ENCODE peak calls at places on chromosomes 11 and 22, in eight cellular contexts. One of them, this sample, is unnamed.

GRCh38 chr22:44398791-44399190 is 86.0 kb upstream of the SHISAL1 start:
- DNase-seq in NCI-H146: no peak
- DNase-seq in fibroblast of mammary gland: no peak
- DNase-seq in activated naive CD8-positive, alpha-beta T cell treated with anti-CD3 and anti-CD28 coated beads, Interleukin-2, amount 50 U/mL, for 16 hours: no peak
- DNase-seq in activated CD4-positive, alpha-beta T cell treated with anti-CD3 and anti-CD28 coated beads for 24 hours: no peak
- DNase-seq in CD4-positive, CD25-positive, alpha-beta regulatory T cell: no peak
- DNase-seq in HFF-Myc: no peak
- DNase-seq in activated CD8-positive, alpha-beta memory T cell treated with anti-CD3 and anti-CD28 coated beads for 48 hours: no peak
- DNase-seq in this sample: no peak

GRCh38 chr11:10415817-10416392 is 39.2 kb upstream of the AMPD3 start:
- DNase-seq in NCI-H146: no peak
- DNase-seq in activated CD4-positive, alpha-beta T cell treated with anti-CD3 and anti-CD28 coated beads for 24 hours: no peak
- DNase-seq in CD4-positive, CD25-positive, alpha-beta regulatory T cell: no peak
- DNase-seq in HFF-Myc: no peak
- DNase-seq in activated naive CD8-positive, alpha-beta T cell treated with anti-CD3 and anti-CD28 coated beads, Interleukin-2, amount 50 U/mL, for 16 hours: no peak
- DNase-seq in fibroblast of mammary gland: no peak
- DNase-seq in activated CD8-positive, alpha-beta memory T cell treated with anti-CD3 and anti-CD28 coated beads for 48 hours: no peak
- DNase-seq in this sample: no peak

GRCh38 chr22:49393526-49393925 is 434.1 kb downstream of the BRD1 start:
- DNase-seq in CD4-positive, CD25-positive, alpha-beta regulatory T cell: no peak
- DNase-seq in NCI-H146: no peak
- DNase-seq in activated CD8-positive, alpha-beta memory T cell treated with anti-CD3 and anti-CD28 coated beads for 48 hours: no peak
- DNase-seq in fibroblast of mammary gland: no peak
- DNase-seq in activated CD4-positive, alpha-beta T cell treated with anti-CD3 and anti-CD28 coated beads for 24 hours: no peak
- DNase-seq in activated naive CD8-positive, alpha-beta T cell treated with anti-CD3 and anti-CD28 coated beads, Interleukin-2, amount 50 U/mL, for 16 hours: no peak
- DNase-seq in HFF-Myc: no peak
- DNase-seq in this sample: no peak

GRCh38 chr11:118142081-118142480 is 10.5 kb downstream of the SCN4B start:
- DNase-seq in CD4-positive, CD25-positive, alpha-beta regulatory T cell: no peak
- DNase-seq in NCI-H146: no peak
- DNase-seq in activated CD8-positive, alpha-beta memory T cell treated with anti-CD3 and anti-CD28 coated beads for 48 hours: no peak
- DNase-seq in activated naive CD8-positive, alpha-beta T cell treated with anti-CD3 and anti-CD28 coated beads, Interleukin-2, amount 50 U/mL, for 16 hours: no peak
- DNase-seq in activated CD4-positive, alpha-beta T cell treated with anti-CD3 and anti-CD28 coated beads for 24 hours: no peak
- DNase-seq in fibroblast of mammary gland: peak; percentile 45
- DNase-seq in HFF-Myc: no peak
- DNase-seq in this sample: no peak

GRCh38 chr11:33690290-33691050 is 10.2 kb downstream of the C11orf91 start:
- DNase-seq in activated CD8-positive, alpha-beta memory T cell treated with anti-CD3 and anti-CD28 coated beads for 48 hours: no peak
- DNase-seq in CD4-positive, CD25-positive, alpha-beta regulatory T cell: no peak
- DNase-seq in NCI-H146: no peak
- DNase-seq in fibroblast of mammary gland: peak; percentile 100
- DNase-seq in activated CD4-positive, alpha-beta T cell treated with anti-CD3 and anti-CD28 coated beads for 24 hours: no peak
- DNase-seq in activated naive CD8-positive, alpha-beta T cell treated with anti-CD3 and anti-CD28 coated beads, Interleukin-2, amount 50 U/mL, for 16 hours: no peak
- DNase-seq in HFF-Myc: peak; percentile 78
- DNase-seq in this sample: no peak

GRCh38 chr11:65429069-65429681 is 6.6 kb downstream of the NEAT1 start:
- DNase-seq in activated CD8-positive, alpha-beta memory T cell treated with anti-CD3 and anti-CD28 coated beads for 48 hours: no peak
- DNase-seq in activated naive CD8-positive, alpha-beta T cell treated with anti-CD3 and anti-CD28 coated beads, Interleukin-2, amount 50 U/mL, for 16 hours: no peak
- DNase-seq in activated CD4-positive, alpha-beta T cell treated with anti-CD3 and anti-CD28 coated beads for 24 hours: no peak
- DNase-seq in NCI-H146: no peak
- DNase-seq in HFF-Myc: no peak
- DNase-seq in CD4-positive, CD25-positive, alpha-beta regulatory T cell: peak; percentile 22
- DNase-seq in fibroblast of mammary gland: peak; percentile 86
- DNase-seq in this sample: no peak

GRCh38 chr11:94728541-94728940 is 39.6 kb upstream of the AMOTL1 start:
- DNase-seq in HFF-Myc: no peak
- DNase-seq in activated CD4-positive, alpha-beta T cell treated with anti-CD3 and anti-CD28 coated beads for 24 hours: no peak
- DNase-seq in NCI-H146: no peak
- DNase-seq in activated naive CD8-positive, alpha-beta T cell treated with anti-CD3 and anti-CD28 coated beads, Interleukin-2, amount 50 U/mL, for 16 hours: no peak
- DNase-seq in CD4-positive, CD25-positive, alpha-beta regulatory T cell: no peak
- DNase-seq in fibroblast of mammary gland: no peak
- DNase-seq in activated CD8-positive, alpha-beta memory T cell treated with anti-CD3 and anti-CD28 coated beads for 48 hours: no peak
- DNase-seq in this sample: no peak

GRCh38 chr11:128579790-128580504 is 7.4 kb downstream of the ETS1 start:
- DNase-seq in HFF-Myc: no peak
- DNase-seq in activated naive CD8-positive, alpha-beta T cell treated with anti-CD3 and anti-CD28 coated beads, Interleukin-2, amount 50 U/mL, for 16 hours: no peak
- DNase-seq in activated CD4-positive, alpha-beta T cell treated with anti-CD3 and anti-CD28 coated beads for 24 hours: no peak
- DNase-seq in CD4-positive, CD25-positive, alpha-beta regulatory T cell: no peak
- DNase-seq in fibroblast of mammary gland: peak; percentile 67
- DNase-seq in activated CD8-positive, alpha-beta memory T cell treated with anti-CD3 and anti-CD28 coated beads for 48 hours: no peak
- DNase-seq in NCI-H146: no peak
- DNase-seq in this sample: no peak

GRCh38 chr11:13337986-13338436 is 60.4 kb downstream of the BMAL1 start:
- DNase-seq in NCI-H146: no peak
- DNase-seq in CD4-positive, CD25-positive, alpha-beta regulatory T cell: no peak
- DNase-seq in activated CD4-positive, alpha-beta T cell treated with anti-CD3 and anti-CD28 coated beads for 24 hours: no peak
- DNase-seq in HFF-Myc: no peak
- DNase-seq in activated CD8-positive, alpha-beta memory T cell treated with anti-CD3 and anti-CD28 coated beads for 48 hours: no peak
- DNase-seq in fibroblast of mammary gland: peak; percentile 64
- DNase-seq in activated naive CD8-positive, alpha-beta T cell treated with anti-CD3 and anti-CD28 coated beads, Interleukin-2, amount 50 U/mL, for 16 hours: no peak
- DNase-seq in this sample: no peak

GRCh38 chr22:25085930-25086901 is 113.4 kb upstream of the CRYBB3 start:
- DNase-seq in activated CD8-positive, alpha-beta memory T cell treated with anti-CD3 and anti-CD28 coated beads for 48 hours: no peak
- DNase-seq in activated naive CD8-positive, alpha-beta T cell treated with anti-CD3 and anti-CD28 coated beads, Interleukin-2, amount 50 U/mL, for 16 hours: no peak
- DNase-seq in fibroblast of mammary gland: no peak
- DNase-seq in HFF-Myc: no peak
- DNase-seq in NCI-H146: peak; percentile 43
- DNase-seq in CD4-positive, CD25-positive, alpha-beta regulatory T cell: no peak
- DNase-seq in activated CD4-positive, alpha-beta T cell treated with anti-CD3 and anti-CD28 coated beads for 24 hours: peak; percentile 28
- DNase-seq in this sample: no peak

GRCh38 chr11:15655552-15655951 is 540.8 kb downstream of the INSC start:
- DNase-seq in activated naive CD8-positive, alpha-beta T cell treated with anti-CD3 and anti-CD28 coated beads, Interleukin-2, amount 50 U/mL, for 16 hours: no peak
- DNase-seq in NCI-H146: no peak
- DNase-seq in activated CD8-positive, alpha-beta memory T cell treated with anti-CD3 and anti-CD28 coated beads for 48 hours: no peak
- DNase-seq in CD4-positive, CD25-positive, alpha-beta regulatory T cell: no peak
- DNase-seq in HFF-Myc: no peak
- DNase-seq in fibroblast of mammary gland: no peak
- DNase-seq in activated CD4-positive, alpha-beta T cell treated with anti-CD3 and anti-CD28 coated beads for 24 hours: no peak
- DNase-seq in this sample: no peak

GRCh38 chr22:33986167-33986771 is 66.0 kb upstream of the LARGE1 start:
- DNase-seq in NCI-H146: no peak
- DNase-seq in CD4-positive, CD25-positive, alpha-beta regulatory T cell: no peak
- DNase-seq in HFF-Myc: no peak
- DNase-seq in activated naive CD8-positive, alpha-beta T cell treated with anti-CD3 and anti-CD28 coated beads, Interleukin-2, amount 50 U/mL, for 16 hours: no peak
- DNase-seq in activated CD4-positive, alpha-beta T cell treated with anti-CD3 and anti-CD28 coated beads for 24 hours: no peak
- DNase-seq in fibroblast of mammary gland: no peak
- DNase-seq in activated CD8-positive, alpha-beta memory T cell treated with anti-CD3 and anti-CD28 coated beads for 48 hours: no peak
- DNase-seq in this sample: no peak

GRCh38 chr22:49609207-49609876 is 218.3 kb downstream of the BRD1 start:
- DNase-seq in fibroblast of mammary gland: no peak
- DNase-seq in activated CD4-positive, alpha-beta T cell treated with anti-CD3 and anti-CD28 coated beads for 24 hours: no peak
- DNase-seq in HFF-Myc: no peak
- DNase-seq in activated CD8-positive, alpha-beta memory T cell treated with anti-CD3 and anti-CD28 coated beads for 48 hours: no peak
- DNase-seq in activated naive CD8-positive, alpha-beta T cell treated with anti-CD3 and anti-CD28 coated beads, Interleukin-2, amount 50 U/mL, for 16 hours: no peak
- DNase-seq in CD4-positive, CD25-positive, alpha-beta regulatory T cell: no peak
- DNase-seq in NCI-H146: no peak
- DNase-seq in this sample: no peak

GRCh38 chr11:128854801-128855200 is 12.3 kb downstream of the KCNJ1 start:
- DNase-seq in activated CD8-positive, alpha-beta memory T cell treated with anti-CD3 and anti-CD28 coated beads for 48 hours: no peak
- DNase-seq in activated naive CD8-positive, alpha-beta T cell treated with anti-CD3 and anti-CD28 coated beads, Interleukin-2, amount 50 U/mL, for 16 hours: no peak
- DNase-seq in HFF-Myc: no peak
- DNase-seq in CD4-positive, CD25-positive, alpha-beta regulatory T cell: no peak
- DNase-seq in fibroblast of mammary gland: no peak
- DNase-seq in activated CD4-positive, alpha-beta T cell treated with anti-CD3 and anti-CD28 coated beads for 24 hours: no peak
- DNase-seq in NCI-H146: peak; percentile 66
- DNase-seq in this sample: no peak

GRCh38 chr11:46489668-46490560 is 98.3 kb upstream of the CHRM4 start:
- DNase-seq in CD4-positive, CD25-positive, alpha-beta regulatory T cell: peak; percentile 39
- DNase-seq in activated naive CD8-positive, alpha-beta T cell treated with anti-CD3 and anti-CD28 coated beads, Interleukin-2, amount 50 U/mL, for 16 hours: no peak
- DNase-seq in fibroblast of mammary gland: peak; percentile 61
- DNase-seq in HFF-Myc: no peak
- DNase-seq in activated CD8-positive, alpha-beta memory T cell treated with anti-CD3 and anti-CD28 coated beads for 48 hours: no peak
- DNase-seq in activated CD4-positive, alpha-beta T cell treated with anti-CD3 and anti-CD28 coated beads for 24 hours: peak; percentile 8
- DNase-seq in NCI-H146: peak; percentile 40
- DNase-seq in this sample: no peak